ENCODE peak calls at places on chromosomes 6 and 20, in five cellular contexts. C, M, F, U and T are unnamed samples. For H3K4me1, the result is how much of the 10 kb centered on the place peaks cover.

GRCh38 chr20:51772236-51772635 is 4.0 kb upstream of the ATP9A start:
- DNase-seq in C (no peak), M (no peak), F (no peak), U (no peak), T (no peak)

GRCh38 chr6:63859520-63859919 is 223.9 kb downstream of the PHF3 start:
- DNase-seq in C (no peak), M (no peak), F (no peak), U (no peak), T (no peak)

GRCh38 chr20:53621482-53622246 is 28.0 kb upstream of the ZNF217 start:
- DNase-seq in C (peak), M (no peak), F (peak), U (peak), T (no peak)

GRCh38 chr6:136347847-136348246 is 58.2 kb upstream of the BCLAF1 start:
- DNase-seq in C (no peak), M (no peak), F (no peak), U (no peak), T (no peak)

GRCh38 chr20:60108397-60108796 is 150.2 kb downstream of the CDH26 start:
- DNase-seq in C (no peak), M (no peak), F (no peak), U (no peak), T (no peak)

GRCh38 chr6:84623956-84624680 is 140.3 kb downstream of the TBX18 start:
- DNase-seq in C (peak), M (no peak), F (peak), U (no peak), T (no peak)

GRCh38 chr20:31818376-31818908 is 714 bp upstream of the MYLK2 start:
- DNase-seq in C (no peak), M (peak), F (no peak), U (no peak), T (no peak)

GRCh38 chr6:14035448-14035847 is 82.1 kb upstream of the CD83 start:
- DNase-seq in C (no peak), M (no peak), F (no peak), U (no peak), T (no peak)

GRCh38 chr20:16821211-16822089 is 73.3 kb downstream of the OTOR start:
- DNase-seq in C (no peak), M (no peak), F (no peak), U (peak), T (no peak)

GRCh38 chr6:45423111-45423900 is 45.6 kb upstream of the SUPT3H start:
- DNase-seq in C (peak), M (peak), F (peak), U (peak), T (no peak)

GRCh38 chr20:3541887-3542721 is 71.3 kb downstream of the ATRN start:
- DNase-seq in C (no peak), M (no peak), F (no peak), U (peak), T (no peak)

GRCh38 chr20:2652724-2653510 is 485 bp downstream of the NOP56 start:
- DNase-seq in C (peak), M (no peak), F (peak), U (peak), T (no peak)

GRCh38 chr20:61759286-61760065 is 306.2 kb downstream of the TAF4 start:
- DNase-seq in C (no peak), M (peak), F (no peak), U (no peak), T (no peak)

GRCh38 chr6:5152417-5152816 is 67.3 kb downstream of the PPP1R3G start:
- DNase-seq in C (no peak), M (no peak), F (no peak), U (no peak), T (no peak)

GRCh38 chr6:13505345-13505734 is 17.9 kb upstream of the GFOD1 start:
- DNase-seq in C (no peak), M (no peak), F (no peak), U (no peak), T (no peak)

GRCh38 chr6:85464260-85464644 is 14.4 kb downstream of the NT5E start:
- DNase-seq in C (no peak), M (no peak), F (no peak), U (peak), T (peak)

GRCh38 chr20:59299961-59300340 is 460 bp upstream of the EDN3 start:
- DNase-seq in C (no peak), M (no peak), F (no peak), U (no peak), T (no peak)

GRCh38 chr20:9407805-9408421 is 106.5 kb upstream of the LAMP5 start:
- DNase-seq in C (peak), M (no peak), F (no peak), U (peak), T (no peak)

GRCh38 chr6:43867246-43867645 is 97.2 kb downstream of the VEGFA start:
- DNase-seq in C (no peak), M (no peak), F (no peak), U (no peak), T (no peak)

GRCh38 chr6:15200087-15200486 is 45.8 kb upstream of the JARID2 start:
- DNase-seq in C (no peak), M (no peak), F (no peak), U (no peak), T (no peak)

GRCh38 chr6:166056637-166057036 is 111.0 kb downstream of the TBXT start:
- DNase-seq in C (peak), M (no peak), F (peak), U (no peak), T (no peak)

GRCh38 chr6:161135695-161136591 is 137.9 kb downstream of the AGPAT4 start:
- DNase-seq in C (no peak), M (no peak), F (no peak), U (no peak), T (no peak)

GRCh38 chr6:105902401-105903031 is 183.6 kb upstream of the PRDM1 start:
- DNase-seq in C (no peak), M (no peak), F (no peak), U (no peak), T (no peak)

GRCh38 chr6:40789143-40789764 is 202.1 kb upstream of the LRFN2 start:
- DNase-seq in C (no peak), M (no peak), F (no peak), U (no peak), T (no peak)

GRCh38 chr6:81727876-81728517 is 24.5 kb downstream of the TENT5A start:
- DNase-seq in C (no peak), M (no peak), F (no peak), U (no peak), T (no peak)

GRCh38 chr20:14712302-14712739 is 374.9 kb upstream of the FLRT3 start:
- DNase-seq in C (no peak), M (no peak), F (no peak), U (no peak), T (no peak)

GRCh38 chr6:105898286-105898685 is 187.8 kb upstream of the PRDM1 start:
- DNase-seq in C (no peak), M (no peak), F (no peak), U (no peak), T (no peak)

GRCh38 chr20:57065646-57066045 is 200.8 kb downstream of the BMP7 start:
- DNase-seq in C (no peak), M (no peak), F (no peak), U (no peak), T (no peak)

GRCh38 chr6:45416700-45417099 is 39.0 kb upstream of the SUPT3H start:
- DNase-seq in C (no peak), M (no peak), F (no peak), U (no peak), T (no peak)

GRCh38 chr6:144286503-144287393 is 1.6 kb downstream of the UTRN start:
- DNase-seq in C (peak), M (peak), F (peak), U (peak), T (no peak)

GRCh38 chr6:36289281-36290018 is 19.6 kb downstream of the PNPLA1 start:
- DNase-seq in C (no peak), M (no peak), F (no peak), U (no peak), T (no peak)

GRCh38 chr20:25301357-25301920 is 53.6 kb downstream of the PYGB start:
- DNase-seq in C (no peak), M (no peak), F (no peak), U (no peak), T (no peak)
- H3K4me1 ChIP-seq in C (under half), M (under half), F (under half), U (under half), T (under half)

GRCh38 chr6:24865161-24865560 is 66.4 kb upstream of the ARMH2 start:
- DNase-seq in C (no peak), M (no peak), F (no peak), U (no peak), T (no peak)
- H3K4me1 ChIP-seq in C (under half), M (under half), F (under half), U (under half), T (under half)

DNA sequence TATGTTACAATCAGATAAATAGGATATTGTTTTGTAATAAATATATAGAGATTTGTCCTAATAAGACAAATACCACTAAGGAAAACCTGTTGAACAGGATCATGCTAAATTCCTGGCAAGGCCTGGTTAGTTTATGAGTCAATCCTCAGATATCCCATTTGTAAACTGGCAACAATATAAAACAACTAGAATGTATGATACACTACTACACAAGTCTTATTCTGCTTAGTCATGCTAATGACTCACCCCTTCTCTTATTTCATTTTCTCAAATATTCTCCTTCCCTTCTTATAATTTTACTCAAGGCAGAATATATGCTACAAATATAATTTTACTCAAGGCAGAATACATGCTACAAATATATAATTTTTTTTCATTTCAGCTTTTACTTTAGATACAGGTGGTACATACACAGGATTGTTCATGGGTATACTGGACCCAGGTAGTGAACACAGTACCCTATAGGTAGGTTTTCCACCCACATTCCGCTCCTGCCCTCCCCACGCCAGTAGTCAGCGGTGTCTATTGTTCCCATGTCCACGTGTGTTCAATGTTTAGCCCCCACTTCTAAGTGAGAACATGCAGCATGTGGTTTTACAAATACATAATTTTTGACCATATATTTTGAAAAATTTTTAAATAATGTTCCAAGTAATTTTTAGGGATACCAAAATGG is 6.3 kb downstream of the OSER1 start:
- DNase-seq in C (no peak), M (no peak), F (no peak), U (no peak), T (no peak)
- H3K4me1 ChIP-seq in C (under half), M (half or more), F (half or more), U (under half), T (under half)

GRCh38 chr20:40933758-40934157 is 94.9 kb upstream of the TOP1 start:
- DNase-seq in C (no peak), M (no peak), F (no peak), U (no peak), T (no peak)

GRCh38 chr20:40925829-40926228 is 102.8 kb upstream of the TOP1 start:
- DNase-seq in C (no peak), M (no peak), F (no peak), U (no peak), T (no peak)

GRCh38 chr20:40932436-40932835 is 96.2 kb upstream of the TOP1 start:
- DNase-seq in C (no peak), M (no peak), F (no peak), U (no peak), T (no peak)

GRCh38 chr20:40931348-40932044 is 97.1 kb upstream of the TOP1 start:
- DNase-seq in C (no peak), M (no peak), F (no peak), U (no peak), T (no peak)

DNA sequence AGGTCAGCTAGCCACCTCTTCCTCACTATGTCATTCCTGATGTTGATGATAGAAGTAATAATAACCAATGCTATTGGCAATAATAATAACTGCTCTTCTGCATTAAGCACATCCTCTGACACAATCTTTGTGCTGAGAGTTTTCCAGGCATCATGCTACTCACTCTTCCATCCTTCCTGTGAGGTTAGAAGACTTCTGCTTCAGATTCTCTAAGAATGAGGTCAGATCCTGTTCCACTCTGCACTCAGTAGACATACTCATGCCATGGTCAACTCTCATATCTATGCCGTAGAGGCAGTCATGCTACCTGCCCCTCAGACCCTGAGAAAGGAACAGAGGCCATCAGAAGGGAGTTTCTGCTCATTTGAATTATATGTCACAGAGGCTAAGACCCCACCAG is 98.1 kb upstream of the TOP1 start:
- DNase-seq in C (no peak), M (no peak), F (no peak), U (no peak), T (no peak)
- H3K4me1 ChIP-seq in C (under half), M (under half), F (under half), U (under half), T (under half)

DNA sequence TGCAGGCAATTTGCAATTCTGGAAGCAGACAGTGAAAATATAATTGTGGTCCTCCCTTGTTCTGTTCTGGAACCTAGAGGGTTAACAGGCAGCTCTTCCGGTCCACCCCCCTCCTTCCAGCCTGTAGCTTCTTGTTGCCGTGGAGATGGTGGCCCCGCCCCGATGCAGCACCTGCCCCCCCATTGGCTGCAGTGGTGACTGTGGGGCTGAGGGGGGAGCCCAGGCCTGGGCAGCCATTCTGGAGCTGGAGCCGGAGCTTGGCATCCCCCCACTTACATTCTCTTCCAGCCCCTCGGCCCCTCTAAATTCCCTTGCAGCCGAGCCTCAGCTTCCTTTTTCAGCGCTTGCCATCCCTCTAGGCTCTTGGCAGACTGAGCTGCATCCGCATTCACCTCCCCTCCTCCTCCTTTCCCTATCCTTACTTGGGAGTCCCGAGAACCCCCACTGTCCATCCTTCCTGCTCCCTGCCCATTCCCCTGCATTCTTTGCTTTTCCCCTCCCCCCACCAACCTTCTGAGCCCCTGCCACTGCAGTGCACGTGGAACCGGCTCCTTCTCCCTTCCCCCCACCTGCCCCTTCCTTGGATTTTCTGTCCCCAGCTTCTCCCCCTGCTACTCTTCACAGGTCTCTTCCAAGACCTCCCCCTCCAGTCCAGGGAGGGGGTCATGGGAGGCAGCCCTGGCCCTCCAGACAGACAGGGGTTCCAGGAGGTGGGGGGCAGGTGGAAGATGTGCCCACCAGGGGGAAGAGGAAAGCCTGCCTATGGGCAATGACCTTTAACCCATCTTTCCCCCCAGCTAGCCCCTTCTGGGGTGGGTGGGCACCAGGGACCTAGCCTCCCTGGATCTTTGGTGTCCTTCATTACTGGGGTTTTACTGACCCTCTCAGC is 11.4 kb downstream of the SYNGAP1 start:
- DNase-seq in C (peak), M (no peak), F (peak), U (peak), T (peak)
- H3K4me1 ChIP-seq in C (under half), M (half or more), F (half or more), U (under half), T (under half)